ENCODE peak calls at places on chromosomes 7 and 10, in eight cellular contexts. One of them, this sample, is unnamed.

GRCh38 chr7:54769203-54769602 is 10.2 kb upstream of the SEC61G start:
- DNase-seq in GOT3: no peak
- DNase-seq in GM23338: no peak
- DNase-seq in A549: no peak
- DNase-seq in endothelial cell: no peak
- DNase-seq in nucleus accumbens: no peak
- DNase-seq in COR-L47: no peak
- DNase-seq in stimulated activated naive CD8-positive, alpha-beta T cell treated with anti-CD3 and anti-CD28 coated beads, Interleukin-15, Interleukin-2, amounts not matched to agents 100 U/mL and 50 U/mL, for 24 hours: no peak
- DNase-seq in this sample: no peak

GRCh38 chr7:132035517-132036362 is 479.3 kb upstream of the PODXL start:
- DNase-seq in GOT3: no peak
- DNase-seq in GM23338: peak; percentile 24
- DNase-seq in A549: no peak
- DNase-seq in endothelial cell: no peak
- DNase-seq in nucleus accumbens: no peak
- DNase-seq in COR-L47: no peak
- DNase-seq in stimulated activated naive CD8-positive, alpha-beta T cell treated with anti-CD3 and anti-CD28 coated beads, Interleukin-15, Interleukin-2, amounts not matched to agents 100 U/mL and 50 U/mL, for 24 hours: no peak
- DNase-seq in this sample: no peak

GRCh38 chr10:14485986-14486385 is 155.3 kb upstream of the FRMD4A start:
- DNase-seq in GOT3: no peak
- DNase-seq in GM23338: no peak
- DNase-seq in A549: no peak
- DNase-seq in endothelial cell: no peak
- DNase-seq in nucleus accumbens: no peak
- DNase-seq in COR-L47: no peak
- DNase-seq in stimulated activated naive CD8-positive, alpha-beta T cell treated with anti-CD3 and anti-CD28 coated beads, Interleukin-15, Interleukin-2, amounts not matched to agents 100 U/mL and 50 U/mL, for 24 hours: no peak
- DNase-seq in this sample: no peak

GRCh38 chr7:151447312-151447711 is 7.4 kb upstream of the CRYGN start:
- DNase-seq in GOT3: no peak
- DNase-seq in GM23338: no peak
- DNase-seq in A549: no peak
- DNase-seq in endothelial cell: no peak
- DNase-seq in nucleus accumbens: no peak
- DNase-seq in COR-L47: no peak
- DNase-seq in stimulated activated naive CD8-positive, alpha-beta T cell treated with anti-CD3 and anti-CD28 coated beads, Interleukin-15, Interleukin-2, amounts not matched to agents 100 U/mL and 50 U/mL, for 24 hours: no peak
- DNase-seq in this sample: no peak

GRCh38 chr10:59876695-59877094 is 29.7 kb downstream of the CCDC6 start:
- DNase-seq in GOT3: no peak
- DNase-seq in GM23338: no peak
- DNase-seq in A549: no peak
- DNase-seq in endothelial cell: no peak
- DNase-seq in nucleus accumbens: no peak
- DNase-seq in COR-L47: peak; percentile 33
- DNase-seq in stimulated activated naive CD8-positive, alpha-beta T cell treated with anti-CD3 and anti-CD28 coated beads, Interleukin-15, Interleukin-2, amounts not matched to agents 100 U/mL and 50 U/mL, for 24 hours: no peak
- DNase-seq in this sample: no peak

GRCh38 chr7:8176370-8177081 is 85.4 kb downstream of the ICA1 start:
- DNase-seq in GOT3: no peak
- DNase-seq in GM23338: no peak
- DNase-seq in A549: no peak
- DNase-seq in endothelial cell: no peak
- DNase-seq in nucleus accumbens: no peak
- DNase-seq in COR-L47: no peak
- DNase-seq in stimulated activated naive CD8-positive, alpha-beta T cell treated with anti-CD3 and anti-CD28 coated beads, Interleukin-15, Interleukin-2, amounts not matched to agents 100 U/mL and 50 U/mL, for 24 hours: peak; percentile 52
- DNase-seq in this sample: peak; percentile 74

GRCh38 chr7:51069411-51070083 is 247.1 kb downstream of the COBL start:
- DNase-seq in GOT3: no peak
- DNase-seq in GM23338: no peak
- DNase-seq in A549: no peak
- DNase-seq in endothelial cell: no peak
- DNase-seq in nucleus accumbens: no peak
- DNase-seq in COR-L47: no peak
- DNase-seq in stimulated activated naive CD8-positive, alpha-beta T cell treated with anti-CD3 and anti-CD28 coated beads, Interleukin-15, Interleukin-2, amounts not matched to agents 100 U/mL and 50 U/mL, for 24 hours: no peak
- DNase-seq in this sample: no peak

GRCh38 chr7:38539477-38540081 is 91.6 kb downstream of the AMPH start:
- DNase-seq in GOT3: no peak
- DNase-seq in GM23338: no peak
- DNase-seq in A549: no peak
- DNase-seq in endothelial cell: no peak
- DNase-seq in nucleus accumbens: no peak
- DNase-seq in COR-L47: no peak
- DNase-seq in stimulated activated naive CD8-positive, alpha-beta T cell treated with anti-CD3 and anti-CD28 coated beads, Interleukin-15, Interleukin-2, amounts not matched to agents 100 U/mL and 50 U/mL, for 24 hours: no peak
- DNase-seq in this sample: no peak

GRCh38 chr10:78626471-78626870 is 442.3 kb upstream of the ZMIZ1 start:
- DNase-seq in GOT3: no peak
- DNase-seq in GM23338: peak; percentile 11
- DNase-seq in A549: no peak
- DNase-seq in endothelial cell: no peak
- DNase-seq in nucleus accumbens: no peak
- DNase-seq in COR-L47: peak; percentile 41
- DNase-seq in stimulated activated naive CD8-positive, alpha-beta T cell treated with anti-CD3 and anti-CD28 coated beads, Interleukin-15, Interleukin-2, amounts not matched to agents 100 U/mL and 50 U/mL, for 24 hours: no peak
- DNase-seq in this sample: no peak

GRCh38 chr7:55100172-55100961 is 81.5 kb downstream of the EGFR start:
- DNase-seq in GOT3: no peak
- DNase-seq in GM23338: no peak
- DNase-seq in A549: no peak
- DNase-seq in endothelial cell: no peak
- DNase-seq in nucleus accumbens: no peak
- DNase-seq in COR-L47: peak; percentile 47
- DNase-seq in stimulated activated naive CD8-positive, alpha-beta T cell treated with anti-CD3 and anti-CD28 coated beads, Interleukin-15, Interleukin-2, amounts not matched to agents 100 U/mL and 50 U/mL, for 24 hours: no peak
- DNase-seq in this sample: no peak

GRCh38 chr7:1741751-1742554 is 71.9 kb downstream of the ELFN1 start:
- DNase-seq in GOT3: no peak
- DNase-seq in GM23338: no peak
- DNase-seq in A549: no peak
- DNase-seq in endothelial cell: no peak
- DNase-seq in nucleus accumbens: no peak
- DNase-seq in COR-L47: no peak
- DNase-seq in stimulated activated naive CD8-positive, alpha-beta T cell treated with anti-CD3 and anti-CD28 coated beads, Interleukin-15, Interleukin-2, amounts not matched to agents 100 U/mL and 50 U/mL, for 24 hours: peak; percentile 37
- DNase-seq in this sample: no peak

GRCh38 chr7:98870071-98870651 is 347 bp upstream of the TMEM130 start:
- DNase-seq in GOT3: no peak
- DNase-seq in GM23338: peak; percentile 88
- DNase-seq in A549: peak; percentile 47
- DNase-seq in endothelial cell: no peak
- DNase-seq in nucleus accumbens: peak; percentile 73
- DNase-seq in COR-L47: peak; percentile 40
- DNase-seq in stimulated activated naive CD8-positive, alpha-beta T cell treated with anti-CD3 and anti-CD28 coated beads, Interleukin-15, Interleukin-2, amounts not matched to agents 100 U/mL and 50 U/mL, for 24 hours: peak; percentile 80
- DNase-seq in this sample: no peak

GRCh38 chr10:24694086-24694485 is 29.6 kb downstream of the ARHGAP21 start:
- DNase-seq in GOT3: no peak
- DNase-seq in GM23338: no peak
- DNase-seq in A549: no peak
- DNase-seq in endothelial cell: no peak
- DNase-seq in nucleus accumbens: no peak
- DNase-seq in COR-L47: no peak
- DNase-seq in stimulated activated naive CD8-positive, alpha-beta T cell treated with anti-CD3 and anti-CD28 coated beads, Interleukin-15, Interleukin-2, amounts not matched to agents 100 U/mL and 50 U/mL, for 24 hours: no peak
- DNase-seq in this sample: no peak

GRCh38 chr7:117873056-117873932 is at the start of gene CTTNBP2:
- DNase-seq in GOT3: no peak
- DNase-seq in GM23338: peak; percentile 85
- DNase-seq in A549: peak; percentile 17
- DNase-seq in endothelial cell: peak; percentile 67
- DNase-seq in nucleus accumbens: peak; percentile 67
- DNase-seq in COR-L47: peak; percentile 15
- DNase-seq in stimulated activated naive CD8-positive, alpha-beta T cell treated with anti-CD3 and anti-CD28 coated beads, Interleukin-15, Interleukin-2, amounts not matched to agents 100 U/mL and 50 U/mL, for 24 hours: no peak
- DNase-seq in this sample: no peak

GRCh38 chr10:48634984-48635557 is 30.2 kb upstream of the ARHGAP22 start:
- DNase-seq in GOT3: no peak
- DNase-seq in GM23338: no peak
- DNase-seq in A549: no peak
- DNase-seq in endothelial cell: no peak
- DNase-seq in nucleus accumbens: no peak
- DNase-seq in COR-L47: no peak
- DNase-seq in stimulated activated naive CD8-positive, alpha-beta T cell treated with anti-CD3 and anti-CD28 coated beads, Interleukin-15, Interleukin-2, amounts not matched to agents 100 U/mL and 50 U/mL, for 24 hours: no peak
- DNase-seq in this sample: no peak

GRCh38 chr7:117043051-117043546 is 89.8 kb downstream of the ST7 start:
- DNase-seq in GOT3: no peak
- DNase-seq in GM23338: no peak
- DNase-seq in A549: no peak
- DNase-seq in endothelial cell: no peak
- DNase-seq in nucleus accumbens: no peak
- DNase-seq in COR-L47: no peak
- DNase-seq in stimulated activated naive CD8-positive, alpha-beta T cell treated with anti-CD3 and anti-CD28 coated beads, Interleukin-15, Interleukin-2, amounts not matched to agents 100 U/mL and 50 U/mL, for 24 hours: no peak
- DNase-seq in this sample: no peak

GRCh38 chr10:60934215-60935175 is 9.5 kb downstream of the RHOBTB1 start:
- DNase-seq in GOT3: no peak
- DNase-seq in GM23338: no peak
- DNase-seq in A549: no peak
- DNase-seq in endothelial cell: no peak
- DNase-seq in nucleus accumbens: no peak
- DNase-seq in COR-L47: no peak
- DNase-seq in stimulated activated naive CD8-positive, alpha-beta T cell treated with anti-CD3 and anti-CD28 coated beads, Interleukin-15, Interleukin-2, amounts not matched to agents 100 U/mL and 50 U/mL, for 24 hours: no peak
- DNase-seq in this sample: no peak

GRCh38 chr7:50805425-50806130 is 22.9 kb upstream of the GRB10 start:
- DNase-seq in GOT3: no peak
- DNase-seq in GM23338: no peak
- DNase-seq in A549: no peak
- DNase-seq in endothelial cell: no peak
- DNase-seq in nucleus accumbens: no peak
- DNase-seq in COR-L47: peak; percentile 76
- DNase-seq in stimulated activated naive CD8-positive, alpha-beta T cell treated with anti-CD3 and anti-CD28 coated beads, Interleukin-15, Interleukin-2, amounts not matched to agents 100 U/mL and 50 U/mL, for 24 hours: no peak
- DNase-seq in this sample: no peak

GRCh38 chr10:131041361-131041916 is 270.1 kb downstream of the TCERG1L start:
- DNase-seq in GOT3: no peak
- DNase-seq in GM23338: no peak
- DNase-seq in A549: no peak
- DNase-seq in endothelial cell: no peak
- DNase-seq in nucleus accumbens: no peak
- DNase-seq in COR-L47: peak; percentile 78
- DNase-seq in stimulated activated naive CD8-positive, alpha-beta T cell treated with anti-CD3 and anti-CD28 coated beads, Interleukin-15, Interleukin-2, amounts not matched to agents 100 U/mL and 50 U/mL, for 24 hours: no peak
- DNase-seq in this sample: no peak

GRCh38 chr7:132782777-132783633 is 206.7 kb upstream of the PLXNA4 start:
- DNase-seq in GOT3: no peak
- DNase-seq in GM23338: no peak
- DNase-seq in A549: no peak
- DNase-seq in endothelial cell: no peak
- DNase-seq in nucleus accumbens: no peak
- DNase-seq in COR-L47: no peak
- DNase-seq in stimulated activated naive CD8-positive, alpha-beta T cell treated with anti-CD3 and anti-CD28 coated beads, Interleukin-15, Interleukin-2, amounts not matched to agents 100 U/mL and 50 U/mL, for 24 hours: no peak
- DNase-seq in this sample: no peak

GRCh38 chr7:13282377-13282980 is 595.0 kb downstream of the ARL4A start:
- DNase-seq in GOT3: no peak
- DNase-seq in GM23338: peak; percentile 32
- DNase-seq in A549: peak; percentile 35
- DNase-seq in endothelial cell: no peak
- DNase-seq in nucleus accumbens: no peak
- DNase-seq in COR-L47: peak; percentile 31
- DNase-seq in stimulated activated naive CD8-positive, alpha-beta T cell treated with anti-CD3 and anti-CD28 coated beads, Interleukin-15, Interleukin-2, amounts not matched to agents 100 U/mL and 50 U/mL, for 24 hours: no peak
- DNase-seq in this sample: no peak

GRCh38 chr10:47294501-47294900 is 5.5 kb upstream of the GDF10 start:
- DNase-seq in GOT3: no peak
- DNase-seq in GM23338: no peak
- DNase-seq in A549: no peak
- DNase-seq in endothelial cell: no peak
- DNase-seq in nucleus accumbens: no peak
- DNase-seq in COR-L47: no peak
- DNase-seq in stimulated activated naive CD8-positive, alpha-beta T cell treated with anti-CD3 and anti-CD28 coated beads, Interleukin-15, Interleukin-2, amounts not matched to agents 100 U/mL and 50 U/mL, for 24 hours: no peak
- DNase-seq in this sample: no peak

GRCh38 chr7:1474736-1475135 is 15.5 kb upstream of the MICALL2 start:
- DNase-seq in GOT3: no peak
- DNase-seq in GM23338: no peak
- DNase-seq in A549: no peak
- DNase-seq in endothelial cell: no peak
- DNase-seq in nucleus accumbens: no peak
- DNase-seq in COR-L47: no peak
- DNase-seq in stimulated activated naive CD8-positive, alpha-beta T cell treated with anti-CD3 and anti-CD28 coated beads, Interleukin-15, Interleukin-2, amounts not matched to agents 100 U/mL and 50 U/mL, for 24 hours: no peak
- DNase-seq in this sample: no peak

GRCh38 chr10:22606164-22606614 is 108.2 kb downstream of the PIP4K2A start:
- DNase-seq in GOT3: no peak
- DNase-seq in GM23338: no peak
- DNase-seq in A549: no peak
- DNase-seq in endothelial cell: no peak
- DNase-seq in nucleus accumbens: no peak
- DNase-seq in COR-L47: no peak
- DNase-seq in stimulated activated naive CD8-positive, alpha-beta T cell treated with anti-CD3 and anti-CD28 coated beads, Interleukin-15, Interleukin-2, amounts not matched to agents 100 U/mL and 50 U/mL, for 24 hours: peak; percentile 40
- DNase-seq in this sample: no peak

GRCh38 chr10:128263891-128264688 is 137.9 kb upstream of the MKI67 start:
- DNase-seq in GOT3: no peak
- DNase-seq in GM23338: peak; percentile 81
- DNase-seq in A549: peak; percentile 64
- DNase-seq in endothelial cell: peak; percentile 78
- DNase-seq in nucleus accumbens: peak; percentile 35
- DNase-seq in COR-L47: no peak
- DNase-seq in stimulated activated naive CD8-positive, alpha-beta T cell treated with anti-CD3 and anti-CD28 coated beads, Interleukin-15, Interleukin-2, amounts not matched to agents 100 U/mL and 50 U/mL, for 24 hours: peak; percentile 59
- DNase-seq in this sample: peak; percentile 9

GRCh38 chr10:55370021-55370420 is 569.0 kb upstream of the PCDH15 start:
- DNase-seq in GOT3: no peak
- DNase-seq in GM23338: no peak
- DNase-seq in A549: no peak
- DNase-seq in endothelial cell: no peak
- DNase-seq in nucleus accumbens: no peak
- DNase-seq in COR-L47: peak; percentile 29
- DNase-seq in stimulated activated naive CD8-positive, alpha-beta T cell treated with anti-CD3 and anti-CD28 coated beads, Interleukin-15, Interleukin-2, amounts not matched to agents 100 U/mL and 50 U/mL, for 24 hours: no peak
- DNase-seq in this sample: no peak

GRCh38 chr7:130912910-130913720 is 179.1 kb upstream of the KLF14 start:
- DNase-seq in GOT3: peak; percentile 75
- DNase-seq in GM23338: no peak
- DNase-seq in A549: peak; percentile 91
- DNase-seq in endothelial cell: no peak
- DNase-seq in nucleus accumbens: no peak
- DNase-seq in COR-L47: no peak
- DNase-seq in stimulated activated naive CD8-positive, alpha-beta T cell treated with anti-CD3 and anti-CD28 coated beads, Interleukin-15, Interleukin-2, amounts not matched to agents 100 U/mL and 50 U/mL, for 24 hours: peak; percentile 79
- DNase-seq in this sample: peak; percentile 90

GRCh38 chr10:50809596-50809995 is 69.9 kb downstream of the ASAH2B start:
- DNase-seq in GOT3: no peak
- DNase-seq in GM23338: no peak
- DNase-seq in A549: no peak
- DNase-seq in endothelial cell: no peak
- DNase-seq in nucleus accumbens: no peak
- DNase-seq in COR-L47: no peak
- DNase-seq in stimulated activated naive CD8-positive, alpha-beta T cell treated with anti-CD3 and anti-CD28 coated beads, Interleukin-15, Interleukin-2, amounts not matched to agents 100 U/mL and 50 U/mL, for 24 hours: no peak
- DNase-seq in this sample: no peak

GRCh38 chr7:93374345-93374940 is 142.3 kb downstream of the VPS50 start:
- DNase-seq in GOT3: no peak
- DNase-seq in GM23338: peak; percentile 76
- DNase-seq in A549: peak; percentile 45
- DNase-seq in endothelial cell: no peak
- DNase-seq in nucleus accumbens: no peak
- DNase-seq in COR-L47: no peak
- DNase-seq in stimulated activated naive CD8-positive, alpha-beta T cell treated with anti-CD3 and anti-CD28 coated beads, Interleukin-15, Interleukin-2, amounts not matched to agents 100 U/mL and 50 U/mL, for 24 hours: no peak
- DNase-seq in this sample: no peak

GRCh38 chr7:99094369-99094768 is 49.5 kb downstream of the SMURF1 start:
- DNase-seq in GOT3: no peak
- DNase-seq in GM23338: no peak
- DNase-seq in A549: no peak
- DNase-seq in endothelial cell: no peak
- DNase-seq in nucleus accumbens: no peak
- DNase-seq in COR-L47: no peak
- DNase-seq in stimulated activated naive CD8-positive, alpha-beta T cell treated with anti-CD3 and anti-CD28 coated beads, Interleukin-15, Interleukin-2, amounts not matched to agents 100 U/mL and 50 U/mL, for 24 hours: no peak
- DNase-seq in this sample: no peak

GRCh38 chr7:148142660-148143248 is 447.8 kb upstream of the C7orf33 start:
- DNase-seq in GOT3: no peak
- DNase-seq in GM23338: peak; percentile 73
- DNase-seq in A549: peak; percentile 50
- DNase-seq in endothelial cell: peak; percentile 12
- DNase-seq in nucleus accumbens: no peak
- DNase-seq in COR-L47: peak; percentile 70
- DNase-seq in stimulated activated naive CD8-positive, alpha-beta T cell treated with anti-CD3 and anti-CD28 coated beads, Interleukin-15, Interleukin-2, amounts not matched to agents 100 U/mL and 50 U/mL, for 24 hours: no peak
- DNase-seq in this sample: no peak

GRCh38 chr7:3998060-3998459 is 684.0 kb upstream of the FOXK1 start:
- DNase-seq in GOT3: no peak
- DNase-seq in GM23338: no peak
- DNase-seq in A549: no peak
- DNase-seq in endothelial cell: no peak
- DNase-seq in nucleus accumbens: no peak
- DNase-seq in COR-L47: no peak
- DNase-seq in stimulated activated naive CD8-positive, alpha-beta T cell treated with anti-CD3 and anti-CD28 coated beads, Interleukin-15, Interleukin-2, amounts not matched to agents 100 U/mL and 50 U/mL, for 24 hours: no peak
- DNase-seq in this sample: no peak

GRCh38 chr7:80107278-80107677 is 27.4 kb upstream of the GNAI1 start:
- DNase-seq in GOT3: no peak
- DNase-seq in GM23338: no peak
- DNase-seq in A549: no peak
- DNase-seq in endothelial cell: no peak
- DNase-seq in nucleus accumbens: no peak
- DNase-seq in COR-L47: no peak
- DNase-seq in stimulated activated naive CD8-positive, alpha-beta T cell treated with anti-CD3 and anti-CD28 coated beads, Interleukin-15, Interleukin-2, amounts not matched to agents 100 U/mL and 50 U/mL, for 24 hours: no peak
- DNase-seq in this sample: no peak

GRCh38 chr7:7428806-7429205 is 106.9 kb downstream of the COL28A1 start:
- DNase-seq in GOT3: no peak
- DNase-seq in GM23338: no peak
- DNase-seq in A549: no peak
- DNase-seq in endothelial cell: no peak
- DNase-seq in nucleus accumbens: no peak
- DNase-seq in COR-L47: no peak
- DNase-seq in stimulated activated naive CD8-positive, alpha-beta T cell treated with anti-CD3 and anti-CD28 coated beads, Interleukin-15, Interleukin-2, amounts not matched to agents 100 U/mL and 50 U/mL, for 24 hours: no peak
- DNase-seq in this sample: no peak